ENCODE peak calls at places on chromosomes 2 and 18, in six cellular contexts. J, D, U, O, W and Q are unnamed samples.

GRCh38 chr18:68438983-68439382 is 275.9 kb downstream of the TMX3 start:
- DNase-seq in J (no peak), D (no peak), U (no peak), O (no peak), W (no peak), Q (no peak)

GRCh38 chr2:207825033-207825957 is 55.6 kb upstream of the FZD5 start:
- DNase-seq in J (no peak), D (no peak), U (no peak), O (no peak), W (no peak), Q (no peak)

GRCh38 chr2:10911291-10912075 is at the start of gene KCNF1:
- DNase-seq in J (peak), D (peak), U (no peak), O (peak), W (no peak), Q (peak)

GRCh38 chr2:64457518-64457917 is 3.6 kb downstream of the LGALSL start:
- DNase-seq in J (peak), D (no peak), U (no peak), O (no peak), W (no peak), Q (no peak)

GRCh38 chr2:163703386-163703785 is 32.4 kb downstream of the FIGN start:
- DNase-seq in J (no peak), D (no peak), U (no peak), O (no peak), W (no peak), Q (no peak)

GRCh38 chr2:23381084-23381483 is 3.9 kb upstream of the KLHL29 start:
- DNase-seq in J (peak), D (peak), U (no peak), O (no peak), W (no peak), Q (peak)

GRCh38 chr2:140851258-140851657 is 1279.6 kb downstream of the LRP1B start:
- DNase-seq in J (no peak), D (no peak), U (no peak), O (no peak), W (no peak), Q (no peak)

GRCh38 chr2:173300458-173300857 is 54.2 kb upstream of the CDCA7 start:
- DNase-seq in J (no peak), D (peak), U (peak), O (no peak), W (no peak), Q (no peak)

GRCh38 chr18:55053976-55054375 is 94.7 kb upstream of the CCDC68 start:
- DNase-seq in J (no peak), D (no peak), U (no peak), O (no peak), W (no peak), Q (no peak)

GRCh38 chr2:95267458-95268207 is 6.6 kb upstream of the PROM2 start:
- DNase-seq in J (no peak), D (no peak), U (no peak), O (peak), W (no peak), Q (no peak)

GRCh38 chr2:42125887-42126594 is 43.1 kb upstream of the EML4 start:
- DNase-seq in J (no peak), D (no peak), U (no peak), O (no peak), W (no peak), Q (no peak)

GRCh38 chr2:176518823-176519222 is 249.6 kb downstream of the MTX2 start:
- DNase-seq in J (peak), D (no peak), U (no peak), O (peak), W (no peak), Q (peak)

GRCh38 chr2:34070196-34070595 is 471.1 kb upstream of the FAM98A start:
- DNase-seq in J (no peak), D (no peak), U (no peak), O (no peak), W (no peak), Q (no peak)

GRCh38 chr18:10089881-10090280 is 176.1 kb downstream of the VAPA start:
- DNase-seq in J (no peak), D (no peak), U (no peak), O (no peak), W (no peak), Q (no peak)

GRCh38 chr2:143728498-143728897 is 599.3 kb downstream of the ARHGAP15 start:
- DNase-seq in J (no peak), D (no peak), U (no peak), O (no peak), W (no peak), Q (no peak)

GRCh38 chr2:152055366-152056108 is 43.3 kb downstream of the CACNB4 start:
- DNase-seq in J (no peak), D (no peak), U (no peak), O (no peak), W (no peak), Q (no peak)
- TF ChIP-seq JUN in J (no peak), D (no peak), U (no peak), O (no peak), W (no peak), Q (no peak)

GRCh38 chr18:72409923-72410322 is 134.2 kb downstream of the CBLN2 start:
- DNase-seq in J (no peak), D (no peak), U (no peak), O (no peak), W (no peak), Q (no peak)

GRCh38 chr18:72407048-72407447 is 137.1 kb downstream of the CBLN2 start:
- DNase-seq in J (no peak), D (no peak), U (no peak), O (no peak), W (no peak), Q (no peak)

GRCh38 chr18:72410399-72410798 is 133.7 kb downstream of the CBLN2 start:
- DNase-seq in J (no peak), D (no peak), U (no peak), O (no peak), W (no peak), Q (no peak)
- TF ChIP-seq JUN in J (no peak), D (no peak), U (no peak), O (no peak), W (no peak), Q (no peak)

DNA sequence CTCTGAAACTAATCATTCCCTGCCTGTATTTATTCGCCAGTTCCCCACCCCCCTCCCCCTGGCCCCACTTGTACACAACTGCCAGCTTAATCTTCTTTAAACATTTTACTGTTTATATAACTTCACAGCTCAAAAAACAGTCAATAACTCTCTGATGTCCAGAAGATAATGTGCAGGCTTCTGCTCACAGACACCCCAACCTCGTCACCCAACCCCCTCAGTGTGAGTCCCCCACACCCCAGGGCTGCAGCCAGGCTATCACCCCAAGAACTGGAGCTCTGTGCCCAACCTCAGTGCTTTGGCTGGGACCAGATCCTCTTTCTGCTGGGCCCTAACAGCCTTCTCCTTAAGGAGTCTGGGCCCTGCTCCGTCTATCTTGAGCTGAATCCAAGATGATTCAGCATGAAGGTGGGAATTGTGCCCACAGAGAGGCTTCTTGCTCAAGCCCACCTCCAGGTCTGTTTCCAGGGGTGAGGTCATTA is 41.5 kb upstream of the MAP4K4 start:
- DNase-seq in J (no peak), D (peak), U (no peak), O (no peak), W (no peak), Q (no peak)
- TF ChIP-seq JUN in J (no peak), D (peak), U (no peak), O (no peak), W (no peak), Q (no peak)

GRCh38 chr2:17643031-17643615 is 102.6 kb downstream of the VSNL1 start:
- DNase-seq in J (peak), D (peak), U (peak), O (no peak), W (no peak), Q (peak)
- TF ChIP-seq JUN in J (no peak), D (no peak), U (no peak), O (no peak), W (no peak), Q (peak)

GRCh38 chr2:234147335-234147861 is 96.9 kb downstream of the SPP2 start:
- DNase-seq in J (no peak), D (no peak), U (no peak), O (no peak), W (no peak), Q (no peak)
- TF ChIP-seq JUN in J (no peak), D (no peak), U (no peak), O (no peak), W (no peak), Q (no peak)

GRCh38 chr2:196239622-196240587 is 68.5 kb upstream of the STK17B start:
- DNase-seq in J (no peak), D (no peak), U (peak), O (no peak), W (no peak), Q (peak)
- TF ChIP-seq JUN in J (no peak), D (no peak), U (no peak), O (no peak), W (no peak), Q (peak)